ENCODE peak calls at places on chromosomes 5 and 9, in seven cellular contexts. J, D, Z, N, V, S and U are unnamed samples.

GRCh38 chr5:172524573-172525021 is 70.3 kb upstream of the SH3PXD2B start:
- DNase-seq in J (no peak), D (peak), Z (peak), N (peak), V (no peak), S (no peak), U (no peak)

GRCh38 chr5:146753618-146754123 is 124.9 kb downstream of the PPP2R2B start:
- DNase-seq in J (no peak), D (no peak), Z (no peak), N (no peak), V (no peak), S (no peak), U (no peak)

GRCh38 chr5:88683506-88684135 is 199.4 kb downstream of the MEF2C start:
- DNase-seq in J (no peak), D (no peak), Z (no peak), N (no peak), V (no peak), S (peak), U (no peak)

GRCh38 chr5:119120893-119121292 is 50.0 kb downstream of the DMXL1 start:
- DNase-seq in J (no peak), D (no peak), Z (no peak), N (no peak), V (no peak), S (no peak), U (no peak)

GRCh38 chr9:76638001-76638400 is 126.2 kb upstream of the PCA3 start:
- DNase-seq in J (no peak), D (no peak), Z (no peak), N (no peak), V (no peak), S (no peak), U (no peak)

GRCh38 chr5:16413461-16413860 is 52.1 kb downstream of the ZNF622 start:
- DNase-seq in J (no peak), D (no peak), Z (no peak), N (no peak), V (no peak), S (no peak), U (no peak)

GRCh38 chr5:157511656-157512644 is 51.9 kb downstream of the NIPAL4 start:
- DNase-seq in J (peak), D (peak), Z (peak), N (no peak), V (peak), S (no peak), U (peak)

GRCh38 chr9:132041825-132042224 is 37.8 kb downstream of the MED27 start:
- DNase-seq in J (no peak), D (no peak), Z (no peak), N (no peak), V (no peak), S (no peak), U (no peak)

GRCh38 chr5:92559743-92560142 is 1021.3 kb downstream of the NR2F1-AS1 start:
- DNase-seq in J (no peak), D (no peak), Z (no peak), N (no peak), V (no peak), S (no peak), U (no peak)

GRCh38 chr5:51194626-51195025 is 188.6 kb upstream of the ISL1 start:
- DNase-seq in J (no peak), D (no peak), Z (no peak), N (no peak), V (no peak), S (no peak), U (no peak)

GRCh38 chr9:16726718-16727451 is 143.6 kb downstream of the BNC2 start:
- DNase-seq in J (peak), D (peak), Z (peak), N (no peak), V (peak), S (no peak), U (no peak)

GRCh38 chr5:104800440-104801048 is 1238.0 kb upstream of the NUDT12 start:
- DNase-seq in J (no peak), D (no peak), Z (no peak), N (no peak), V (no peak), S (peak), U (no peak)
- TF ChIP-seq CTCF in J (no peak), D (no peak), Z (no peak), N (no peak), V (no peak), S (peak), U (no peak)

GRCh38 chr5:10354048-10354872 is 765 bp downstream of the MARCHF6 start:
- DNase-seq in J (peak), D (no peak), Z (peak), N (no peak), V (peak), S (peak), U (no peak)
- TF ChIP-seq CTCF in J (no peak), D (no peak), Z (no peak), N (no peak), V (no peak), S (no peak), U (no peak)

DNA sequence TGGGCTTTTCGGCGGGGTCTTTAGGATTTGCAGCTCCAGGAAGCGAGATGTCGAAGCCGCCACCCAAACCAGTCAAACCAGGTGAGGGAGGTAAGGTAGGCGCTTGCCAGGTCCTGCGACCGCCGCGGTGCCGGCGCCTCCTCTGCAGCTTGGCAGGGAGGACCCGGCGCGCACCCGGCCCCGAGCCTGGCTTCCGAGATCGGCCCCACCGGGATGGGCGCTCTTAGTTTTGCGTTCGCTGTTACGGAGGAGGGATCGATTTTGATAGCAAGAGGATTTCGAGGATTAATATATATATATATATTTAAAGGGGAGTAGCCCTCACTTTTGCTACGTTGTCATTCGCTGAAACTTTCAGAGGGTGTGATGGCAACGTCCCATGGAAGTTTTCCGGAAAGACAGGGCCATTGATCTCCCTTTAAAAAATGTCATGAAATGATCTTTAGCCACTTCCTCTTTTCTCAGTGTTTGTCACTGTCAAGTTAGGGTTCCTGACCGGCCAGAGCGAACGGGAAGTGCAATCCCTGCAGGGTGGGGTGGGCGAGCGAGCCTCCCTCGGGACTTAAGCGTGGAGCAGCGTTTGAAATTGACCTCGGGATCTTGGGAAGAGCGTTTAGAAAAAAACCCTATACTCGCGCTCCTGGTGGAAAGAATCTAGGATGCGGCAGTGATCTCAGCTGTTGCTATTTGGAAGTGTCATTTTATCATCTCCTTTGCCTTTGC is 493 bp downstream of the OSTF1 start:
- DNase-seq in J (peak), D (peak), Z (peak), N (no peak), V (peak), S (peak), U (peak)
- TF ChIP-seq CTCF in J (peak), D (no peak), Z (no peak), N (no peak), V (no peak), S (no peak), U (no peak)

GRCh38 chr5:80659111-80659510 is 4.3 kb upstream of the DHFR start:
- DNase-seq in J (no peak), D (no peak), Z (no peak), N (no peak), V (no peak), S (no peak), U (no peak)

GRCh38 chr5:80654054-80654390 is 430 bp upstream of the MSH3 start:
- DNase-seq in J (no peak), D (no peak), Z (no peak), N (no peak), V (no peak), S (peak), U (no peak)

GRCh38 chr5:80654391-80655230 is at the start of the genes DHFR and MSH3:
- DNase-seq in J (peak), D (peak), Z (peak), N (peak), V (peak), S (peak), U (peak)

GRCh38 chr5:80655231-80655784 is 525 bp upstream of the DHFR start:
- DNase-seq in J (no peak), D (no peak), Z (no peak), N (peak), V (no peak), S (peak), U (no peak)

DNA sequence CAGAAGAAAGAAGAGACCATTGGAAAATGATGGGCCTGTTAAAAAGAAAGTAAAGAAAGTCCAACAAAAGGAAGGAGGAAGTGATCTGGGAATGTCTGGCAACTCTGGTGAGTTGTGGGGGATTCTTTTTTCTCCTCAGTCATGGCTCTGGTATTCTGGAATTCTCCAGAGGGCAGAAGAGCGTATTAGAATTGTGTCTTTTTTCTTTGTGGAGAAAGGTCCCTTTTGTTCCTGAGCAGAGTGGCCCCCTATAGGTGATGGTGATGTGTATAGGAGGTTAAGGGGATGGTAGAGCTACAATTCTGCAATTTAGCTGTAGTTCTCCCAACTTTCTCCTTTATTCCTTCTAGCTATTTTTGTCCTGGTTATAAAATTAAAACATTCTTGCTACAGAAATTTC is 1.6 kb upstream of the DHFR start:
- DNase-seq in J (no peak), D (no peak), Z (no peak), N (no peak), V (no peak), S (no peak), U (no peak)
- TF ChIP-seq CTCF in J (no peak), D (no peak), Z (no peak), N (no peak), V (no peak), S (peak), U (no peak)

GRCh38 chr5:2756211-2756746 is 4.8 kb upstream of the IRX2 start:
- DNase-seq in J (no peak), D (no peak), Z (peak), N (no peak), V (peak), S (no peak), U (no peak)
- TF ChIP-seq CTCF in J (no peak), D (no peak), Z (no peak), N (no peak), V (no peak), S (no peak), U (no peak)

GRCh38 chr9:129712595-129713524 is 40.0 kb downstream of the PTGES start:
- DNase-seq in J (no peak), D (no peak), Z (no peak), N (no peak), V (no peak), S (no peak), U (no peak)
- TF ChIP-seq CTCF in J (no peak), D (no peak), Z (no peak), N (no peak), V (no peak), S (no peak), U (no peak)

DNA sequence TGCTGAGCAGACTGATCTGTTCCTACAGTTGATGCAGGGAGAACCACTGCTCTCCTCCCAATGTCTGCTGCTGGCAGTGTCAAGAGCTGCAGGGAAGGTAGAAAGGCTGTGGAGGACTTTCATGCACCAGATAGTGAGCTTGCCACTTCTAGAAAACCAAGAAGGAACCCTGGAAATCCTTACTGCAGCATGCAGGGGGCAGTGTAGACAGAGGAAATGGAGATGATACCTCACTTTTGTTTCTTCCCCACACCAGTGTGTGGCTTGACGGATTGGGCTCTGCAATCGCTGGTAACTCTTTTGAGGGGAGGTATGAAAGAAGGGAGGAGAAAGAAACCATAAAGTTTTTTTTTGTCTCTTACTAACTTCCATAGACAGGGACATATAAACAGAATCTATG is 480.7 kb downstream of the DMAC1 start:
- DNase-seq in J (no peak), D (no peak), Z (no peak), N (no peak), V (no peak), S (no peak), U (no peak)
- TF ChIP-seq CTCF in J (no peak), D (no peak), Z (no peak), N (no peak), V (no peak), S (no peak), U (no peak)

DNA sequence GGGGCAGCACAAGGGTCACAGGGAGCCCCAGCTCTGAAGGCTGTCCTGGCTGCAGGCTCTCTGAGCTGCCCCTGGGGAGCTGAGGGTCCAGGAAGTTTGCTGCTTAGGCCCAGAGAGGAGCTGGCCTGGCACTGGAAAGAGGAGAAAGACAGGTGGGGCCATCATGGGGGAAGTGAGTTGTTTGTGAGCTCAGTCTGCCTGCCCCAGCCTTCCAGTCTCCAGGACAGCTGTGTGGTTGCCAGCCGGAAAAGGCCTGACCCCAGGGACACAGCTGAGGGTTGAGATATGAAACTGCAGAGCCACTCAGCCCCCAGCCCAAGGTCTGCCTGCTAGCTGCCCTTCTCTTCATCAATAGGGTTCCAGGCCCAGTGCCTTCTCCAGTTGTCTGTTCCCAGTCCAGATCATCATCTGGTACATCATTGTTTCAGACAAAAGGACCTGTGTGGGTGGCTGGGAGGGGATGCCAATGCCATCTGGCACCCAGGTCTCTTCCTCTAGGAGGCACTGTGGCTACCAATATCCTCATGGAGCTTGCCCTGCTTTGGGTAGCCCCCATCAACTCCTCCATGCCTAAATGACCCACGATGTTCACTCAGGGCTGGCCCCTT is 4.2 kb upstream of the DDX41 start:
- DNase-seq in J (no peak), D (no peak), Z (peak), N (no peak), V (no peak), S (no peak), U (peak)
- TF ChIP-seq CTCF in J (no peak), D (no peak), Z (no peak), N (no peak), V (no peak), S (no peak), U (no peak)

GRCh38 chr5:23027830-23028229 is 174.7 kb upstream of the CDH12 start:
- DNase-seq in J (no peak), D (no peak), Z (no peak), N (no peak), V (no peak), S (no peak), U (no peak)

GRCh38 chr5:23025604-23026003 is 172.5 kb upstream of the CDH12 start:
- DNase-seq in J (no peak), D (no peak), Z (no peak), N (no peak), V (no peak), S (no peak), U (no peak)

GRCh38 chr5:23026252-23027170 is 173.4 kb upstream of the CDH12 start:
- DNase-seq in J (no peak), D (no peak), Z (no peak), N (no peak), V (no peak), S (no peak), U (no peak)

GRCh38 chr5:23027341-23027740 is 174.2 kb upstream of the CDH12 start:
- DNase-seq in J (no peak), D (no peak), Z (no peak), N (no peak), V (no peak), S (no peak), U (no peak)

DNA sequence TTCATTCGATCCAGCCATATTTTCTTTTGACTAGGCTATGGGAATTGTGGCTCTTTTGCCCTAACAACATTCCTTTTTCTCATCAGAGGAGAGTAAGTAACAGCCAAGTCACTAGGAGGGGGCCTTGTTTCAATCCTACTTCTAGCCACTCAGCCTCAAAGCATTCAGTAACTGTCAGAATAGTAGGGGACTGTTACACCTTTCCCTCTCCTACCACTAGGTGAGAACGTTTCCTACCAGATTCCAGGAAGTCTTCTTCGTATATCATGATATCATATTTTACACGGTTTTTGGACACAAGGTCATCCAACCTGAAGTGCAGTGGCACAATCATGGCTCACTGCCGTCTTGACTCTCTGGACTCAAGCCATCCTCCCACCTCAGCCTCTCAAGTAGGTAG is 171.3 kb upstream of the CDH12 start:
- DNase-seq in J (no peak), D (no peak), Z (no peak), N (no peak), V (no peak), S (no peak), U (no peak)
- TF ChIP-seq CTCF in J (no peak), D (no peak), Z (no peak), N (no peak), V (no peak), S (no peak), U (no peak)